ENCODE peak calls at places on chromosomes 4 and X, in four cellular contexts. B, Y, X and S are unnamed samples. For H3K9me3, the result is how much of the 10 kb centered on the place peaks cover.

GRCh38 chrX:43666301-43666912 is 10.3 kb downstream of the MAOA start:
- DNase-seq in B (no peak), Y (no peak), X (no peak), S (no peak)

GRCh38 chrX:22037911-22038537 is 5.9 kb downstream of the PHEX start:
- DNase-seq in B (no peak), Y (no peak), X (no peak), S (no peak)

GRCh38 chr4:181991374-181991773 is 251.8 kb upstream of the TENM3 start:
- DNase-seq in B (no peak), Y (no peak), X (no peak), S (no peak)

GRCh38 chr4:82223715-82224114 is 150.1 kb downstream of the HNRNPD start:
- DNase-seq in B (peak), Y (no peak), X (peak), S (peak)

GRCh38 chr4:168979338-168979737 is 30.7 kb downstream of the CBR4 start:
- DNase-seq in B (no peak), Y (no peak), X (no peak), S (peak)

GRCh38 chr4:58611012-58611411 is 1500.8 kb upstream of the IGFBP7 start:
- DNase-seq in B (no peak), Y (no peak), X (no peak), S (no peak)

GRCh38 chrX:56765816-56766553 is 36.9 kb downstream of the NBDY start:
- DNase-seq in B (peak), Y (no peak), X (peak), S (no peak)

GRCh38 chr4:27350161-27350560 is 489.5 kb downstream of the STIM2 start:
- DNase-seq in B (no peak), Y (no peak), X (no peak), S (no peak)

GRCh38 chrX:18422325-18422724 is 3.1 kb upstream of the CDKL5 start:
- DNase-seq in B (no peak), Y (no peak), X (no peak), S (no peak)

GRCh38 chr4:89368855-89369254 is 61.3 kb upstream of the GPRIN3 start:
- DNase-seq in B (no peak), Y (no peak), X (no peak), S (no peak)

GRCh38 chr4:94892051-94892450 is 134.3 kb downstream of the BMPR1B start:
- DNase-seq in B (no peak), Y (no peak), X (no peak), S (no peak)

GRCh38 chr4:57342406-57342805 is 232.2 kb upstream of the IGFBP7 start:
- DNase-seq in B (no peak), Y (no peak), X (no peak), S (no peak)

GRCh38 chrX:7090506-7091095 is 56.9 kb upstream of the STS start:
- DNase-seq in B (no peak), Y (no peak), X (no peak), S (no peak)

GRCh38 chr4:15396157-15396800 is 31.6 kb upstream of the C1QTNF7 start:
- DNase-seq in B (no peak), Y (no peak), X (peak), S (no peak)

GRCh38 chrX:16778545-16778944 is 7.7 kb upstream of the TXLNG start:
- DNase-seq in B (no peak), Y (no peak), X (no peak), S (no peak)

GRCh38 chrX:7372843-7373525 is 225.0 kb upstream of the PUDP start:
- DNase-seq in B (no peak), Y (no peak), X (no peak), S (no peak)

GRCh38 chr4:151117371-151117962 is 18.0 kb downstream of the RPS3A start:
- DNase-seq in B (no peak), Y (peak), X (peak), S (peak)

GRCh38 chrX:5726246-5726645 is 502.4 kb downstream of the NLGN4X start:
- DNase-seq in B (no peak), Y (no peak), X (no peak), S (no peak)

GRCh38 chr4:77092832-77093800 is 17.3 kb upstream of the CCNI start:
- DNase-seq in B (no peak), Y (no peak), X (no peak), S (no peak)

GRCh38 chrX:119155416-119156035 is 27.9 kb upstream of the KIAA1210 start:
- DNase-seq in B (no peak), Y (no peak), X (peak), S (no peak)

GRCh38 chrX:56800801-56801200 is 71.8 kb downstream of the NBDY start:
- DNase-seq in B (no peak), Y (no peak), X (peak), S (no peak)

GRCh38 chr4:99084595-99084994 is 4.0 kb downstream of the ADH5 start:
- DNase-seq in B (no peak), Y (no peak), X (no peak), S (no peak)

GRCh38 chr4:140648716-140649115 is 80.0 kb upstream of the UCP1 start:
- DNase-seq in B (no peak), Y (no peak), X (no peak), S (no peak)

DNA sequence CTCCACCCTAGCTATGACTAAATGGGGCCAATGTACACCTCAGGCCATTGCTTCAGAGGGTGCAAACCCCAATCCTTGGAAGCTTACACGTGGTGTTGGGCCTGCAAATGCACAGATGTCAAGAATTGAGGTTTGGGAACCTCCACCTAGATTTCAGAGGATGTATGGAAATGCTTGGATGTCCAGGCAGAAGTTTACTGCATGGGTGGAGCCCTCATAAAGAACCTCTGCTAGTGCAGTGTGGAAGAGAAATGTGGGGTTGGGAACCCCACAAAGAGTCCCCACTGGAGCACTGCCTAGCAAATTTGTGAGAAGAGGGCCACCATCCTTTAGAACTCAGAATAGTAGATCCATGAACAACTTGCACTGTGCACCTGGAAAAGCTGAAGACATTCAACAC is 284.1 kb downstream of the ANTXR2 start:
- DNase-seq in B (no peak), Y (no peak), X (no peak), S (no peak)
- H3K9me3 ChIP-seq in B (under half), Y (under half), X (under half), S (under half)

GRCh38 chr4:159117564-159117963 is 14.7 kb downstream of the RAPGEF2 start:
- DNase-seq in B (no peak), Y (no peak), X (no peak), S (no peak)
- H3K27ac ChIP-seq in B (no peak), Y (no peak), X (no peak), S (peak)

DNA sequence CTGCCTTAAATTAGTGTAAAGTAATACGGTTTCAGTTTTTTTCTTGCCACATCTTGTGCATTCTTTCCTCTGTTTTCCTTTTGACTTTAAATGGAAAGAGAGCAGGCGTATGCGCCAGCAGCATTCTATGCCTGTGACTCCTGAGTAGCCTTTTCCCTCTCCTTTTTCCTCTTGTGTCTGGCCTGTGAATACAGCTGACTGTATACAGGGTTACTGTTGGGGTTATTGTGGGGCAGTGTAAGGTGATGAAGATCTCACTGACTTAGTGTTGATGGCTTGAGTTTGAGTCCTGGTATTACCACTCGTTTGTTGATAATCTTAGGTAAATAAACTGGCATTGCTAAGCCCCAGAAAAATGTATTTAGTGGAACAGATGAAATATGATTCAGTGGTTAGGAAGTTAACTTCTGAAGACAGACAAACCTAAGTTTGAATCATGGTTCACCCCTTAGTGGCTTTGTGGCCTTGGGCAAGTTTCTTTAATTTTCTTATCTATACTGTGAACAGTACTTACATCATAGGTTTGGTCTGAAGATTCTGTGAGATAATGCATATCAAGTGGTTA is 105.1 kb downstream of the FNIP2 start:
- DNase-seq in B (no peak), Y (no peak), X (no peak), S (no peak)
- TF ChIP-seq EP300 in B (no peak), Y (no peak), X (no peak), S (no peak)

GRCh38 chrX:47458528-47458927 is 24.5 kb downstream of the ZNF41 start:
- DNase-seq in B (no peak), Y (no peak), X (no peak), S (no peak)

GRCh38 chrX:47456080-47456479 is 26.9 kb downstream of the ZNF41 start:
- DNase-seq in B (no peak), Y (no peak), X (no peak), S (no peak)

GRCh38 chrX:47460561-47460960 is 22.5 kb downstream of the ZNF41 start:
- DNase-seq in B (no peak), Y (no peak), X (no peak), S (no peak)
- H3K9me3 ChIP-seq in B (under half), Y (under half), X (under half), S (under half)

GRCh38 chr4:175954685-175955084 is 111.0 kb upstream of the WDR17 start:
- DNase-seq in B (no peak), Y (peak), X (no peak), S (no peak)
- H3K27ac ChIP-seq in B (peak), Y (no peak), X (no peak), S (no peak)

GRCh38 chr4:37727635-37728034 is 41.5 kb upstream of the RELL1 start:
- DNase-seq in B (no peak), Y (no peak), X (no peak), S (no peak)
- TF ChIP-seq EP300 in B (no peak), Y (no peak), X (no peak), S (no peak)